ENCODE peak calls at places on chromosomes 5 and 9, in six cellular contexts. Q, C, Z, E, O and Y are unnamed samples.

GRCh38 chr9:13967011-13967410 is 346.9 kb downstream of the NFIB start:
- DNase-seq in C (no peak), Z (no peak), O (peak), Q (no peak), E (no peak), Y (no peak)

GRCh38 chr9:683509-684021 is 157.9 kb upstream of the DMRT1 start:
- DNase-seq in E (no peak), O (no peak), Q (no peak), C (no peak), Z (no peak), Y (no peak)

GRCh38 chr5:95925939-95926338 is 35.7 kb downstream of the ELL2 start:
- DNase-seq in Z (no peak), Q (no peak), O (no peak), C (no peak), E (no peak), Y (no peak)

GRCh38 chr9:133163559-133164208 is at the start of gene GBGT1:
- DNase-seq in Q (peak), Z (peak), O (no peak), C (no peak), E (no peak), Y (no peak)

GRCh38 chr9:80557256-80557655 is 985.5 kb downstream of the TLE4 start:
- DNase-seq in Q (no peak), O (no peak), E (no peak), C (no peak), Z (no peak), Y (no peak)

GRCh38 chr9:109349431-109349846 is 28.6 kb upstream of the EPB41L4B start:
- DNase-seq in Q (no peak), C (peak), Z (peak), O (peak), E (no peak), Y (no peak)

GRCh38 chr5:160799160-160799559 is 52.9 kb downstream of the ATP10B start:
- DNase-seq in Z (no peak), O (no peak), E (no peak), C (no peak), Q (no peak), Y (no peak)

GRCh38 chr9:97564291-97565175 is 63.1 kb downstream of the TMOD1 start:
- DNase-seq in E (no peak), O (peak), Z (peak), Q (peak), C (peak), Y (no peak)

GRCh38 chr5:178240772-178241171 is 8.2 kb upstream of the PHYKPL start:
- DNase-seq in E (no peak), Z (no peak), C (no peak), Q (no peak), O (no peak), Y (no peak)

GRCh38 chr9:137446851-137447471 is 5.8 kb upstream of the ENTPD8 start:
- DNase-seq in C (no peak), E (peak), Q (no peak), Z (no peak), O (no peak), Y (no peak)

GRCh38 chr5:110469486-110469885 is 257.0 kb downstream of the TMEM232 start:
- DNase-seq in O (no peak), E (no peak), Q (no peak), C (no peak), Z (no peak), Y (no peak)

GRCh38 chr9:97220894-97221477 is 86.5 kb upstream of the CCDC180 start:
- DNase-seq in Z (no peak), Q (no peak), E (no peak), O (no peak), C (no peak), Y (no peak)

GRCh38 chr5:148090200-148090599 is 26.4 kb downstream of the SPINK5 start:
- DNase-seq in C (no peak), Z (no peak), O (no peak), Q (no peak), E (no peak), Y (no peak)

GRCh38 chr9:37938121-37938906 is 34.4 kb upstream of the SLC25A51 start:
- DNase-seq in Q (no peak), O (peak), E (no peak), C (peak), Z (peak), Y (no peak)

GRCh38 chr9:37941253-37941652 is 37.3 kb upstream of the SLC25A51 start:
- DNase-seq in Z (no peak), E (no peak), O (no peak), C (no peak), Q (no peak), Y (no peak)

GRCh38 chr9:37936965-37937364 is 33.0 kb upstream of the SLC25A51 start:
- DNase-seq in C (no peak), Q (no peak), O (peak), Z (no peak), E (no peak), Y (no peak)

GRCh38 chr9:37937403-37937802 is 33.5 kb upstream of the SLC25A51 start:
- DNase-seq in Z (no peak), C (no peak), O (no peak), Q (no peak), E (no peak), Y (no peak)

GRCh38 chr9:37939575-37940095 is 35.7 kb upstream of the SLC25A51 start:
- DNase-seq in Q (no peak), C (no peak), O (peak), Z (no peak), E (no peak), Y (no peak)
- TF ChIP-seq CTCF in Q (no peak), C (no peak), O (no peak), Z (no peak), E (no peak), Y (no peak)

GRCh38 chr9:19768798-19769197 is 20.0 kb downstream of the SLC24A2 start:
- DNase-seq in Z (no peak), E (no peak), Q (no peak), C (no peak), O (no peak), Y (no peak)

DNA sequence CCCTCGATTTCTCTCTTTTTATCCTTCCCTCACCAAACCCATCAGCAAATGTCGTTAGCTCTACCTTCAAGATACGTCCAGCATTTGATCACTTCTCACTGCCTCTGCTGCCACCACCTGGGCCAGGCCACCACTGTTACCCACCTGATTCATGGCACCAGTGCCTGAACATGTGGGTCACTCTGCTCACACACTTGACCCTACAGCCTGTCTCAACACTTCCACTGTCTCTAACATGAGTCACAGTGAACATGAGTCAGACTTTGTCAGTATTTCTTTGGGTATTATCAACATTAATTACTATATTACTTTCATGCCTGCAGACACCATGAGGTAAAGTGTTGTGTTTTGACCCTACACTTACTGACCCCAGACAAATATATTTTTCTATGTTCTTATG is 19.6 kb downstream of the SLC24A2 start:
- DNase-seq in E (no peak), C (no peak), Z (no peak), O (no peak), Q (no peak), Y (no peak)
- TF ChIP-seq CTCF in E (no peak), C (no peak), Z (no peak), O (no peak), Q (no peak), Y (no peak)

DNA sequence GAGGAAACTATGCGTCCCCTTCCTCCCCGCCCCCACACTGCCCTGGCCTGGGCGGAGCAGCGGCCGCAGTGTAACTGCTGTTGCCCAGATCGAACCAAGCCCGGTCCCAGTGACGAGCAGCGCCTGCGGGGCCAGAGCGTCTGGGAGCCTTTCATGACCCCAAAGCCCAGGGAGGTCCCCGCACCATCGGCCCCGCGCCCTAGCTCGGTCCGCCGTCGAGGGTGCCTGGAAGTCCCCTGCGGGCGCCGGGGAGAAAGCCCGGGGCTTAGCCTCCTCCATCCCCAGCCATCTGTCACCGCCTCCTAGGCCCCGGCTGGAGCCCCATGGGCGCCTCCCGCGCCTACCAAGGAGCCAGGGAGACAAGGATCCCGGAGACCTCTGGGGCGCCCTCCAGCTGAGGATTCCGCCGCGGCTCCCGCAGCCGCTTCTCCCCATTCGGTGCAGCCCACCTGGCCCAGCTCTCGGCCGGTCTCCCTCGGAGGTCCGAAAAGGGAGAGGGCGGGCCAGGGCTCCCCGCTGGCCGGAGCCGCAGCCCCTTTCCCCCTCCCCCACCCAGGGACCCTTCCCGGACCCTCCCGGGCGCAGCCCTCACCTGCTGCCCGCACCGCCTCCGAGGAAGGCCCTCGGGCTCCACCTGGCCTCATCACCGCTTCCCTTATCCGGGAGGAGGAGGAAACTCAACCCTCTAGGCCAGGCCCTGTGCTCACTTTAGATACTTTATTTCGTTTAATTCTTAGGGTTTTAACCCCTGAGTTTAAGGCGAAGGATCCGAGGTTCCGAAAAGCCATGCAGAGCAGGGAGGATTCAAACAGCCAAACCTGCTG is 45.6 kb downstream of the APTX start:
- DNase-seq in E (no peak), Z (no peak), C (no peak), Q (no peak), O (no peak), Y (no peak)
- TF ChIP-seq CTCF in E (no peak), Z (no peak), C (no peak), Q (no peak), O (no peak), Y (no peak)

GRCh38 chr5:35920890-35921289 is 17.5 kb downstream of the CAPSL start:
- DNase-seq in Z (no peak), C (no peak), O (no peak), E (no peak), Q (no peak), Y (no peak)
- TF ChIP-seq CTCF in Z (no peak), C (peak), O (no peak), E (no peak), Q (no peak), Y (peak)

GRCh38 chr5:13708906-13709305 is 235.6 kb downstream of the DNAH5 start:
- DNase-seq in Q (no peak), Z (no peak), E (no peak), O (peak), C (no peak), Y (no peak)
- TF ChIP-seq CTCF in Q (no peak), Z (no peak), E (no peak), O (no peak), C (no peak), Y (no peak)

DNA sequence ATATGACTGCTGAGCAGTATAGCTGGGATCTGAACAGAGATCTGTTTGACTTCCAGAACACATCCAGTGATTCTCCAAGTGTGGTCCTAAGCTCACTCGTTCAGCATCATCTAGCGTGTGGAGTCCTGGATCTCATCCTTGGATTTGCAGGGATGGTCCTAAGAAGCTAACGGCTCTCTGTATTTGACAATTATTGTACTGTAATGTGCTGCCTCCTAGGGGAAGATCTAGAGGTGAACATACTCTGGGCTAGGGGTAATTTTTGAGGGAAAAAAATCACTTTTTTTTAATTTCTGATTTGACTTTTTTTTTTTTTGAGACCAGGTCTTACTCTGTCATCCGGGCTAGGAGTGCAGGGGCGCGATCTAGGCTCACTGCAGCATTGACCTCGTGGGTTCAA is 1.5 kb downstream of the SLC26A2 start:
- DNase-seq in Q (no peak), Z (peak), E (no peak), O (peak), C (no peak), Y (no peak)
- TF ChIP-seq CTCF in Q (peak), Z (peak), E (peak), O (peak), C (peak), Y (peak)